ENCODE peak calls at places on chromosomes 5 and 9, in four cellular contexts. One of them, this sample, is unnamed.
A peak's percentile ranks its signal among the peaks of the same experiment; 100 is the strongest.

GRCh38 chr9:80552931-80553330 is 981.2 kb downstream of the TLE4 start:
- DNase-seq in Peyer's patch: no peak
- DNase-seq in WTC11: no peak
- DNase-seq in tibial nerve: peak; percentile 67
- DNase-seq in this sample: no peak

GRCh38 chr9:91802391-91802790 is 147.6 kb downstream of the ROR2 start:
- DNase-seq in tibial nerve: no peak
- DNase-seq in WTC11: no peak
- DNase-seq in Peyer's patch: no peak
- DNase-seq in this sample: no peak

GRCh38 chr5:72205431-72206009 is 98.2 kb downstream of the MAP1B start:
- DNase-seq in Peyer's patch: no peak
- DNase-seq in WTC11: no peak
- DNase-seq in tibial nerve: no peak
- DNase-seq in this sample: no peak

GRCh38 chr5:107496466-107496865 is 174.3 kb downstream of the EFNA5 start:
- DNase-seq in tibial nerve: no peak
- DNase-seq in Peyer's patch: no peak
- DNase-seq in WTC11: no peak
- DNase-seq in this sample: no peak

GRCh38 chr5:113163328-113163727 is 186.7 kb downstream of the DCP2 start:
- DNase-seq in Peyer's patch: no peak
- DNase-seq in tibial nerve: no peak
- DNase-seq in WTC11: no peak
- DNase-seq in this sample: no peak

GRCh38 chr9:117768740-117769400 is 64.7 kb downstream of the TLR4 start:
- DNase-seq in tibial nerve: no peak
- DNase-seq in Peyer's patch: no peak
- DNase-seq in WTC11: no peak
- DNase-seq in this sample: no peak

GRCh38 chr9:123863164-123863855 is 66.6 kb downstream of the DENND1A start:
- DNase-seq in Peyer's patch: no peak
- DNase-seq in WTC11: no peak
- DNase-seq in tibial nerve: peak; percentile 28
- DNase-seq in this sample: no peak

GRCh38 chr9:130336885-130337284 is 71.3 kb downstream of the HMCN2 start:
- DNase-seq in tibial nerve: no peak
- DNase-seq in WTC11: no peak
- DNase-seq in Peyer's patch: no peak
- DNase-seq in this sample: no peak

GRCh38 chr9:115777610-115778009 is 376.0 kb upstream of the PAPPA start:
- DNase-seq in Peyer's patch: no peak
- DNase-seq in WTC11: no peak
- DNase-seq in tibial nerve: no peak
- DNase-seq in this sample: no peak

GRCh38 chr5:139658928-139659667 is 10.9 kb downstream of the CXXC5 start:
- DNase-seq in tibial nerve: no peak
- DNase-seq in WTC11: no peak
- DNase-seq in Peyer's patch: no peak
- DNase-seq in this sample: no peak

GRCh38 chr9:101365181-101365580 is 19.6 kb downstream of the BAAT start:
- DNase-seq in WTC11: no peak
- DNase-seq in Peyer's patch: no peak
- DNase-seq in tibial nerve: no peak
- DNase-seq in this sample: no peak

GRCh38 chr5:81065492-81065891 is 105.3 kb downstream of the RASGRF2 start:
- DNase-seq in Peyer's patch: no peak
- DNase-seq in WTC11: no peak
- DNase-seq in tibial nerve: no peak
- DNase-seq in this sample: no peak

GRCh38 chr9:113542741-113543140 is 79.2 kb downstream of the RGS3 start:
- DNase-seq in tibial nerve: no peak
- DNase-seq in Peyer's patch: no peak
- DNase-seq in WTC11: no peak
- DNase-seq in this sample: no peak

GRCh38 chr9:89878687-89879086 is 273.9 kb downstream of the GADD45G start:
- DNase-seq in WTC11: no peak
- DNase-seq in Peyer's patch: peak; percentile 58
- DNase-seq in tibial nerve: peak; percentile 35
- DNase-seq in this sample: no peak

GRCh38 chr5:10789021-10789420 is 28.0 kb upstream of the DAP start:
- DNase-seq in WTC11: no peak
- DNase-seq in Peyer's patch: no peak
- DNase-seq in tibial nerve: no peak
- DNase-seq in this sample: no peak

GRCh38 chr5:149838881-149839739 is 105.5 kb downstream of the PDE6A start:
- DNase-seq in Peyer's patch: no peak
- DNase-seq in tibial nerve: no peak
- DNase-seq in WTC11: no peak
- DNase-seq in this sample: no peak

GRCh38 chr9:23153058-23153457 is 673.0 kb downstream of the ELAVL2 start:
- DNase-seq in tibial nerve: no peak
- DNase-seq in Peyer's patch: no peak
- DNase-seq in WTC11: peak; percentile 19
- DNase-seq in this sample: no peak
- TF ChIP-seq CTCF in tibial nerve: no peak
- TF ChIP-seq CTCF in Peyer's patch: no peak
- TF ChIP-seq CTCF in WTC11: peak; percentile 19
- TF ChIP-seq CTCF in this sample: peak; percentile 16

GRCh38 chr9:36450110-36450732 is 50.2 kb upstream of the RNF38 start:
- DNase-seq in Peyer's patch: no peak
- DNase-seq in tibial nerve: peak; percentile 47
- DNase-seq in WTC11: no peak
- DNase-seq in this sample: no peak
- TF ChIP-seq CTCF in Peyer's patch: peak; percentile 59
- TF ChIP-seq CTCF in tibial nerve: peak; percentile 54
- TF ChIP-seq CTCF in WTC11: peak; percentile 37
- TF ChIP-seq CTCF in this sample: peak; percentile 80

DNA sequence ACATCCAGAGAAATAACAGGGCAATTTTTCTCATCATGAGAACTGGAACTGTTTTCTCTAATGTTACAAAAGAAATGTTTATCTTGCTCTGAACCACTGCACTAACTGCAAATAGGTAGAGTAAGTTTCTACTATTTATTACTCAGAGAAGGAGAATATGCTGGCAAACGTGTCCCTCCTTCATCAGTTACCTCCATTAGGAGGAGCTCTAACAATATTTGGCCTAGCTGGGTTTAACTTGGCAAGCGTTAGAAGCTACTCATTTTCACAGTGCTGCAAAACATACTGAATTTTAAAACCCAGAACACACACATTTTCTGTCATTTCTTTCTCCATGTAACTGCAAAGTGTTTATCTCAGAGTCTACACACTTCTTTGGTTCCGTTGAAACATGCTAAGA is 101.0 kb upstream of the GABRG2 start:
- DNase-seq in WTC11: no peak
- DNase-seq in tibial nerve: no peak
- DNase-seq in Peyer's patch: no peak
- DNase-seq in this sample: no peak
- TF ChIP-seq CTCF in WTC11: no peak
- TF ChIP-seq CTCF in tibial nerve: no peak
- TF ChIP-seq CTCF in Peyer's patch: no peak
- TF ChIP-seq CTCF in this sample: peak; percentile 53

GRCh38 chr9:137969685-137970084 is 92.1 kb downstream of the CACNA1B start:
- DNase-seq in Peyer's patch: no peak
- DNase-seq in tibial nerve: no peak
- DNase-seq in WTC11: no peak
- DNase-seq in this sample: no peak
- TF ChIP-seq CTCF in Peyer's patch: no peak
- TF ChIP-seq CTCF in tibial nerve: no peak
- TF ChIP-seq CTCF in WTC11: no peak
- TF ChIP-seq CTCF in this sample: no peak

DNA sequence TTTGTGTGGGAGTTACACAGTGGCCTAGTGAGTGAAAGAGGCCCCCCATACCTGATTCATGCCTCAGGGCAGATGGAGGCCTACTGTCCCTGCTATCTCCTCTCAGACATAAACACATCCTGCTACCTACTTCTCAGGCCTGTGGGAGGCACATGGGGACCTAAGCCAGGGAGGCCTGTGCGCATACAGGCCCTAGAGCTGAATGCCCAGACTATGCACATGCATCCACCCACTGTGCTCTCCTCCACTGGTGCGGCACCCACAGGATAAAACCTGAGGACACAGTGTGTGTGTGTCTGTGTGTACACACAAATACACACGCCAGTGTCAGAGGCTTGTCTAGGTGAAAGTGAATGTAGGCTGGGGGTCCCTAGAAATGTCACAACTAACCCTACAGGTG is 1.4 kb downstream of the PAX5 start:
- DNase-seq in Peyer's patch: no peak
- DNase-seq in tibial nerve: no peak
- DNase-seq in WTC11: no peak
- DNase-seq in this sample: no peak
- TF ChIP-seq CTCF in Peyer's patch: no peak
- TF ChIP-seq CTCF in tibial nerve: no peak
- TF ChIP-seq CTCF in WTC11: no peak
- TF ChIP-seq CTCF in this sample: no peak

DNA sequence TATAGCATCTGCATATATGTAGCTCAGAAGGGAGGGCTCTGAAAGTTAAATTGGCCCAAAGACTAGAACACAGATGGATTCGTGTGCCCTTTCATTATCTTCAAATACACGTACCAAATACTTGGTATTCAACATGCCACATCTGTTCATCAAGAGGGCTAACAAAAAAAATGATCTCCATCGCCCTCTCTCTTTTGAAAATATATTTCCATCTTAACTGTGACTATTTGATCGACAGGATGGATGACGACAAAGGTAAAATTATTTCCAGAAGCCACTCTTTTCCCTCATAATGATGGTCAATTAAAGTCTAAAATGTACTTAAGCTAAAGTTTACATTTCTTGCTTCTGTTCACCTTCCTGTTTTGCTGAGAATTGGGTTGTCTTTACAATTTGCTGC is 77.0 kb downstream of the SEMA6A start:
- DNase-seq in WTC11: no peak
- DNase-seq in Peyer's patch: no peak
- DNase-seq in tibial nerve: no peak
- DNase-seq in this sample: no peak
- TF ChIP-seq CTCF in WTC11: no peak
- TF ChIP-seq CTCF in Peyer's patch: no peak
- TF ChIP-seq CTCF in tibial nerve: no peak
- TF ChIP-seq CTCF in this sample: no peak

DNA sequence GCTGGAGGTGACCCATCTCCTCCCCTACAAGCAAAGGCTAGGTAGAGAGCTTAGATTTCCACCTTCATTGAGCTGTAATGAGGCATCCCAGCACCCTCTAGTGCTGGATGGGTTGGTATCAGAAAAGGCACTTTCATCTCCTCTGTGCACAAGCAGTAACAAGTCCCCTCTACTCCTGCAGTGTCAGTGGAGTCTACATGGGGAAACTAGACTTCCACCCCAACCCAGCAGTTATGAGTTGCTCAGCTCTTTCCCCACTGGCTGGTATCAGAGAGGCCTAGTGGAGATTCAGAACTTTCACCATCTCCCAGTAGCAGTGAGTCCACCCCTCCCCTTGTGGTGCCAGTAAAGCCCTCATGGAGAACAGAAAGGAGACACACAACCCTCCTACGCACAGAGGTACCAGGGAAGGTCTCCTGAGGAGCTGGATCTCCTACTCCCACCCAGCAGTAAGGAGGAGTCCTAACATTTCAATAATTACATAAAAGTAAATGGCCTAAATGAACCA is 17.8 kb downstream of the FCN1 start:
- DNase-seq in Peyer's patch: no peak
- DNase-seq in WTC11: no peak
- DNase-seq in tibial nerve: no peak
- DNase-seq in this sample: no peak
- TF ChIP-seq CTCF in Peyer's patch: no peak
- TF ChIP-seq CTCF in WTC11: no peak
- TF ChIP-seq CTCF in tibial nerve: no peak
- TF ChIP-seq CTCF in this sample: no peak

DNA sequence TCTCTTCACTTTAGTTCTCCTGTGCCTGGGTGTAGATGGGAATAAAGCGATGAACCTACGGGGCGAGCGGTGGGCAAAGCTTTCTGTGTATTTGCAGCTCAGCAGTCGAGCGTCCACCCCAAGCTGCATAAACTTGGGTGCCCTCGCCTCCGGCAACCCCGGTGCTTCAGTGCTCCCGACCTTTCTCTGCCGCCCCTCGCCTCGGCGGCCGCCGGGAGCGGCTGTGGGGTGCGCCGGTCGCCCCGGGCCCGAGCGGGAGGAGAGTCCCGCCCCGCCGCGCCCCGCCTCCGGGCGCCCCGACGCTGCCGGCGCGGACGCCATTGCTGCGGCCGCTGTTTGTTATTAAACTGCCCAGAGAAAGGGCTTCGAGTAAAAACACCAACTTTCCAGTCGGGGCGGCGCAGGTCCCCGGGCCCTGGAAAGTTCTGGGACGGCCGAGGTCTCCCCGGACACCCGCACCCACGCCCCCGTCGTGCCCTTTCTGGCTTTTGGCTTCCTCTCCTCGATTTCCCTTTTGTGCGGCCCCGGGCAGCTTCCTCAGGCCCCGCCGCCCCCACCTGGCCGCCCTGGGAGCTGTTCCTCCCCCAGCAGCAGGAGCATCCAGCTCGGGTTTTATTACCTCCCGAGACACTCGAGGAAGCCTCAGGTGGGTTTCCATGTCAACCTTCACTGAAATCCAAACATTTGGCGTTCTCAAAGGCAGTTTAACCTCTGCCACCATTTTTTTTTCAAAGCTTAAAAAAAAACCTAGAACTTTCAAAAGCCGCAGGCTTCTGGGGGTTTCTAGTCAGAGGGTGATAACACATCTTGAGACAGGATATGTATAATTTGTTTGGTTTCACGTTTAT is 334.3 kb downstream of the CWC27 start:
- DNase-seq in tibial nerve: peak; percentile 29
- DNase-seq in WTC11: peak; percentile 62
- DNase-seq in Peyer's patch: peak; percentile 74
- DNase-seq in this sample: no peak
- TF ChIP-seq CTCF in tibial nerve: no peak
- TF ChIP-seq CTCF in WTC11: no peak
- TF ChIP-seq CTCF in Peyer's patch: no peak
- TF ChIP-seq CTCF in this sample: no peak

GRCh38 chr5:22900801-22901310 is 47.7 kb upstream of the CDH12 start:
- DNase-seq in WTC11: no peak
- DNase-seq in Peyer's patch: no peak
- DNase-seq in tibial nerve: no peak
- DNase-seq in this sample: no peak
- TF ChIP-seq CTCF in WTC11: no peak
- TF ChIP-seq CTCF in Peyer's patch: no peak
- TF ChIP-seq CTCF in tibial nerve: no peak
- TF ChIP-seq CTCF in this sample: no peak

This sample was measured in progenitor cell of endocrine pancreas.